ENCODE peak calls at places on chromosomes 6 and 20, in eight cellular contexts. N is neural crest cell; Y is uterus; P is iPS DF 19.7; M is CD8-positive, alpha-beta T cell; V is small intestine; J is NAMALWA; I is AG08395. D is an unnamed sample.

GRCh38 chr6:112620832-112621569 is 273.9 kb downstream of the RFPL4B start:
- DNase-seq in N (no peak), Y (no peak), P (no peak), M (no peak), V (no peak), J (no peak), I (no peak), D (peak; percentile 80)

GRCh38 chr20:46246527-46246926 is 61.8 kb downstream of the CDH22 start:
- DNase-seq in N (no peak), Y (no peak), P (no peak), M (no peak), V (no peak), J (no peak), I (no peak), D (no peak)

GRCh38 chr6:166381733-166382499 is 824 bp downstream of the MPC1 start:
- DNase-seq in N (peak; percentile 43), Y (peak; percentile 54), P (no peak), M (peak; percentile 70), V (peak; percentile 88), J (peak; percentile 54), I (peak; percentile 56), D (peak; percentile 86)

GRCh38 chr20:5205348-5206210 is 78.8 kb downstream of the CDS2 start:
- DNase-seq in N (peak; percentile 73), Y (peak; percentile 58), P (peak; percentile 33), M (peak; percentile 70), V (peak; percentile 78), J (peak; percentile 78), I (peak; percentile 91), D (peak; percentile 21)

GRCh38 chr6:100628180-100628579 is 163.5 kb upstream of the SIM1 start:
- DNase-seq in N (no peak), Y (no peak), P (no peak), M (no peak), V (no peak), J (no peak), I (no peak), D (no peak)

GRCh38 chr20:57425150-57426013 is 34.2 kb downstream of the RBM38 start:
- DNase-seq in N (no peak), Y (no peak), P (no peak), M (no peak), V (no peak), J (peak; percentile 75), I (no peak), D (peak; percentile 87)

GRCh38 chr6:84618836-84619235 is 145.6 kb downstream of the TBX18 start:
- DNase-seq in N (no peak), Y (no peak), P (peak; percentile 23), M (no peak), V (no peak), J (no peak), I (no peak), D (no peak)

GRCh38 chr6:33288942-33289783 is at the start of the genes PFDN6 and WDR46:
- DNase-seq in N (peak; percentile 62), Y (peak; percentile 79), P (peak; percentile 76), M (peak; percentile 72), V (peak; percentile 95), J (peak; percentile 96), I (peak; percentile 95), D (peak; percentile 87)

GRCh38 chr6:296151-297122 is 4.2 kb downstream of the DUSP22 start:
- DNase-seq in N (no peak), Y (no peak), P (no peak), M (peak; percentile 32), V (no peak), J (peak; percentile 66), I (no peak), D (no peak)

GRCh38 chr20:49187330-49188100 is 619 bp downstream of the STAU1 start:
- DNase-seq in N (peak; percentile 13), Y (peak; percentile 40), P (no peak), M (no peak), V (peak; percentile 60), J (peak; percentile 68), I (peak; percentile 26), D (no peak)

GRCh38 chr6:139534472-139535115 is 160.1 kb upstream of the CITED2 start:
- DNase-seq in N (no peak), Y (no peak), P (no peak), M (no peak), V (peak; percentile 44), J (no peak), I (no peak), D (peak; percentile 31)

GRCh38 chr20:62710886-62711702 is 2.5 kb downstream of the NTSR1 start:
- DNase-seq in N (no peak), Y (no peak), P (no peak), M (no peak), V (no peak), J (peak; percentile 41), I (no peak), D (peak; percentile 36)

GRCh38 chr20:11267131-11267761 is 593.4 kb upstream of the JAG1 start:
- DNase-seq in N (no peak), Y (peak; percentile 71), P (peak; percentile 67), M (no peak), V (peak; percentile 65), J (no peak), I (peak; percentile 96), D (no peak)

GRCh38 chr6:110323004-110323657 is 35.0 kb downstream of the METTL24 start:
- DNase-seq in N (no peak), Y (no peak), P (no peak), M (no peak), V (no peak), J (no peak), I (no peak), D (no peak)

GRCh38 chr6:159617444-159617843 is 75.6 kb downstream of the SOD2 start:
- DNase-seq in N (no peak), Y (no peak), P (no peak), M (no peak), V (no peak), J (no peak), I (no peak), D (no peak)

GRCh38 chr20:37938181-37938775 is 35.4 kb downstream of the VSTM2L start:
- DNase-seq in N (no peak), Y (no peak), P (no peak), M (no peak), V (no peak), J (no peak), I (no peak), D (no peak)